ENCODE peak calls at places on chromosomes 3 and 15, in ten cellular contexts. D, U, A, L, Z, S, Q, Y, N and X are unnamed samples.

GRCh38 chr15:98800437-98801233 is 152.3 kb downstream of the IGF1R start:
- DNase-seq in D (peak; percentile 87), U (peak; percentile 75), A (peak; percentile 55), L (peak; percentile 91), Z (peak; percentile 92), S (no peak), Q (no peak), Y (peak; percentile 89), N (peak; percentile 86), X (peak; percentile 65)

GRCh38 chr3:154086286-154086685 is 34.9 kb upstream of the ARHGEF26 start:
- DNase-seq in D (no peak), U (no peak), A (no peak), L (no peak), Z (no peak), S (no peak), Q (no peak), Y (no peak), N (no peak), X (no peak)

GRCh38 chr3:29291262-29291981 is 10.6 kb downstream of the RBMS3 start:
- DNase-seq in D (no peak), U (no peak), A (no peak), L (no peak), Z (no peak), S (no peak), Q (no peak), Y (no peak), N (no peak), X (no peak)

GRCh38 chr3:141076821-141077571 is 25.8 kb downstream of the SPSB4 start:
- DNase-seq in D (peak; percentile 50), U (no peak), A (no peak), L (peak; percentile 56), Z (peak; percentile 74), S (peak; percentile 56), Q (no peak), Y (peak; percentile 19), N (peak; percentile 52), X (no peak)

GRCh38 chr15:39140060-39140604 is 440.7 kb upstream of the THBS1 start:
- DNase-seq in D (peak; percentile 93), U (no peak), A (peak; percentile 97), L (peak; percentile 95), Z (peak; percentile 92), S (no peak), Q (no peak), Y (peak; percentile 95), N (peak; percentile 98), X (peak; percentile 52)

GRCh38 chr3:28761380-28761779 is 412.8 kb upstream of the AZI2 start:
- DNase-seq in D (no peak), U (no peak), A (no peak), L (no peak), Z (no peak), S (no peak), Q (no peak), Y (no peak), N (no peak), X (no peak)

GRCh38 chr15:44710236-44711088 is 661 bp downstream of the PATL2 start:
- DNase-seq in D (peak; percentile 43), U (no peak), A (no peak), L (peak; percentile 46), Z (peak; percentile 59), S (peak; percentile 54), Q (no peak), Y (peak; percentile 45), N (peak; percentile 42), X (no peak)

GRCh38 chr3:133548090-133548489 is 25.4 kb upstream of the CDV3 start:
- DNase-seq in D (no peak), U (peak; percentile 17), A (no peak), L (peak; percentile 55), Z (no peak), S (no peak), Q (no peak), Y (peak; percentile 43), N (peak; percentile 40), X (no peak)

GRCh38 chr3:51099794-51100542 is 285.1 kb upstream of the MANF start:
- DNase-seq in D (peak; percentile 58), U (no peak), A (peak; percentile 4), L (peak; percentile 63), Z (peak; percentile 70), S (peak; percentile 26), Q (no peak), Y (peak; percentile 72), N (peak; percentile 47), X (peak; percentile 14)

GRCh38 chr3:6066397-6066796 is 794.5 kb upstream of the GRM7 start:
- DNase-seq in D (no peak), U (no peak), A (no peak), L (no peak), Z (no peak), S (no peak), Q (no peak), Y (no peak), N (no peak), X (no peak)

GRCh38 chr3:127637546-127637945 is 8.6 kb downstream of the PODXL2 start:
- DNase-seq in D (no peak), U (no peak), A (no peak), L (peak; percentile 51), Z (peak; percentile 16), S (no peak), Q (no peak), Y (no peak), N (no peak), X (no peak)
- TF ChIP-seq CTCF in D (no peak), U (no peak), A (no peak), L (no peak), Z (no peak), S (no peak), Q (no peak), Y (no peak), N (no peak), X (no peak)

GRCh38 chr15:68609618-68610017 is 30.8 kb downstream of the CORO2B start:
- DNase-seq in D (no peak), U (peak; percentile 94), A (no peak), L (peak; percentile 37), Z (peak; percentile 74), S (peak; percentile 62), Q (peak; percentile 72), Y (peak; percentile 89), N (no peak), X (no peak)
- H3K4me3 ChIP-seq in D (no peak overlapping the region), U (no peak overlapping the region), A (no peak overlapping the region), L (no peak overlapping the region), Z (no peak overlapping the region), S (no peak overlapping the region), Q (no peak overlapping the region), Y (no peak overlapping the region), N (no peak overlapping the region), X (no peak overlapping the region)

GRCh38 chr3:182814419-182815160 is 21.3 kb downstream of the ATP11B start:
- DNase-seq in D (no peak), U (no peak), A (no peak), L (no peak), Z (no peak), S (no peak), Q (no peak), Y (no peak), N (no peak), X (no peak)
- TF ChIP-seq CTCF in D (no peak), U (no peak), A (no peak), L (no peak), Z (no peak), S (no peak), Q (no peak), Y (no peak), N (no peak), X (no peak)

DNA sequence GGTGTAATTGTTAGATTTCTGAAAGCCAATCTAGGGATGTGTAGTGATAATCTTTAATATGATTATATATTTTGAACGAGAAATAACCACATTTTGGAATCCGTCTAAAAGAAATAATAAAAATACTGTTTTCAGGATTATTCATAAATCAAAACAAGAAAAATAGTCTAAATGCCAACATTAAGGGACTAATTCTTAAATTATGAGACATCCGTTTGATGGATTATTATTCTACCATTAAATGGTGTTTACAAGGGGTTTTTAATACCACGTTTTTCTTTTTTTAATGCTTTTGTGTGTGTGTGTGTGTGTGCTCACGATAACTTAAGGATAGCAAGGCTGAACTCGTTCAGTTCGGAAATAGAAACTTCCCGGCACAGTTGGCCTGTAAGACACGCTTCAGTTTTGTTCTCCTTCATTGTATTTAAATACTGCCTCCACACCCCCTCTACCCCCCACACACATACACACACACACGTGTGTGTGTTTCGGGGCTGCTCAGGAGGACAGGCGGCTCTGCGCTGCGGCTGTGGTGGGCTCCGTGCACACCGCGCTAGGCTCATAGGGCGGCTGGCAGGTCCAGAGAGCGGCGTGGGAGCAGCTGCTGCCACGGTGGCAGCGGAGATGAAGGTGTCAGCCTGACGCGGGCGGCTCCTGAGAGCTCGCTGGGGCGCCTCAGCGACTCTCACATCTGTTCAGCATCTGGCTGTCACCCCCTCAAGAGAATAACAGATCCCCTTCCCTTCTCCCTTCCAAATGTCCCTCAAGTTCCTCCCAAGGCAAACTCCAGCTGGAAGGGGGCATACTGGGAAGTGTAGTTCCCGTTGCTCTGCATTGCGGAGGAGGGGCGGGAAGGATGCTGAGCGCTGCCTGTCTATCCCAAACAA is 23.0 kb upstream of the ANP32A start:
- DNase-seq in D (peak; percentile 25), U (no peak), A (no peak), L (peak; percentile 58), Z (peak; percentile 15), S (no peak), Q (no peak), Y (peak; percentile 29), N (no peak), X (no peak)
- H3K4me3 ChIP-seq in D (peak overlapping the region; percentile 39), U (peak overlapping the region; percentile 67), A (peak overlapping the region; percentile 40), L (peak overlapping the region; percentile 33), Z (peak overlapping the region; percentile 52), S (peak overlapping the region; percentile 55), Q (no peak overlapping the region), Y (peak overlapping the region; percentile 29), N (peak overlapping the region; percentile 50), X (peak overlapping the region; percentile 27)

DNA sequence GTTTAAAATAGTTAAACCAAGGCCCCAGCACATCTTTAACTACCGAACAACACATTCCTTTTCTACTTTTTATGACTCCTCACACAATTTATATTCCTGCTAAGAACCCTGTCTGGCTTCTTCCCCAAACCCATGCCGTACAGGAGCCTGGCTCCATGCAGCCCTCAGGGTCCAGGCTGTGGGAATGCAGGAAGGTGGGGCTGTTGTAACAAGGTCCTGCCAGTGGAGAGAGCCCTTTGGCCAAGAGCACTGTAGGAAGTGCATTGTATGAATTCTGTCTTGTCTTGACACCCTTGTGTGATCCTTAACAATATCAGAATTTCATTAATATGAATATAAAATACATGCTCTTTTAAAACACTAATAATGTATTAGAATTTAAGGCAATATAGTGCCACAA is 563.8 kb downstream of the TBL1XR1 start:
- DNase-seq in D (no peak), U (no peak), A (no peak), L (no peak), Z (no peak), S (no peak), Q (no peak), Y (no peak), N (no peak), X (no peak)
- TF ChIP-seq CTCF in D (no peak), U (no peak), A (no peak), L (no peak), Z (peak; percentile 5), S (no peak), Q (no peak), Y (no peak), N (no peak), X (no peak)